ENCODE peak calls at places on chromosome 22, in six cellular contexts. C is H1, E is K562, A is SK-N-SH, P is GM12878, S is HCT116. L is an unnamed sample.

GRCh38 chr22:46958649-46959048 is 196.2 kb downstream of the TBC1D22A start:
- DNase-seq in C (no peak), E (no peak), A (no peak), P (no peak), S (no peak), L (no peak)

GRCh38 chr22:50119768-50120251 is 30.0 kb downstream of the MOV10L1 start:
- DNase-seq in C (no peak), E (no peak), A (no peak), P (no peak), S (no peak), L (no peak)

GRCh38 chr22:19113429-19113828 is 8.8 kb downstream of the DGCR2 start:
- DNase-seq in C (no peak), E (no peak), A (no peak), P (no peak), S (no peak), L (no peak)

GRCh38 chr22:43890901-43891331 is 897 bp downstream of the PNPLA5 start:
- DNase-seq in C (no peak), E (no peak), A (no peak), P (no peak), S (no peak), L (no peak)

GRCh38 chr22:40853961-40854360 is 2.5 kb downstream of the ST13 start:
- DNase-seq in C (no peak), E (no peak), A (peak; percentile 0), P (no peak), S (no peak), L (no peak)

GRCh38 chr22:40485813-40486610 is 115.6 kb downstream of the SGSM3 start:
- DNase-seq in C (no peak), E (no peak), A (no peak), P (no peak), S (no peak), L (no peak)

GRCh38 chr22:18091916-18092526 is 14.2 kb downstream of the PEX26 start:
- DNase-seq in C (no peak), E (no peak), A (no peak), P (no peak), S (no peak), L (no peak)

GRCh38 chr22:18952022-18952421 is 15.9 kb upstream of the PRODH start:
- DNase-seq in C (no peak), E (no peak), A (no peak), P (no peak), S (no peak), L (no peak)

GRCh38 chr22:39776295-39776694 is 117.3 kb downstream of the ENTHD1 start:
- DNase-seq in C (no peak), E (no peak), A (no peak), P (no peak), S (no peak), L (no peak)

GRCh38 chr22:36606114-36606513 is 77.1 kb upstream of the EIF3D start:
- DNase-seq in C (no peak), E (no peak), A (no peak), P (no peak), S (no peak), L (no peak)

GRCh38 chr22:16915711-16916110 is 90.5 kb upstream of the XKR3 start:
- DNase-seq in C (no peak), E (no peak), A (no peak), P (no peak), S (no peak), L (no peak)

GRCh38 chr22:25237503-25237902 is 18.1 kb downstream of the CRYBB2 start:
- DNase-seq in C (no peak), E (no peak), A (no peak), P (no peak), S (no peak), L (no peak)

GRCh38 chr22:26330971-26331625 is 98.0 kb upstream of the ASPHD2 start:
- DNase-seq in C (peak; percentile 29), E (peak; percentile 88), A (peak; percentile 81), P (peak; percentile 7), S (peak; percentile 63), L (peak; percentile 78)
- TF ChIP-seq JUND in C (no peak), E (no peak), A (no peak), P (no peak), S (no peak), L (no peak)

DNA sequence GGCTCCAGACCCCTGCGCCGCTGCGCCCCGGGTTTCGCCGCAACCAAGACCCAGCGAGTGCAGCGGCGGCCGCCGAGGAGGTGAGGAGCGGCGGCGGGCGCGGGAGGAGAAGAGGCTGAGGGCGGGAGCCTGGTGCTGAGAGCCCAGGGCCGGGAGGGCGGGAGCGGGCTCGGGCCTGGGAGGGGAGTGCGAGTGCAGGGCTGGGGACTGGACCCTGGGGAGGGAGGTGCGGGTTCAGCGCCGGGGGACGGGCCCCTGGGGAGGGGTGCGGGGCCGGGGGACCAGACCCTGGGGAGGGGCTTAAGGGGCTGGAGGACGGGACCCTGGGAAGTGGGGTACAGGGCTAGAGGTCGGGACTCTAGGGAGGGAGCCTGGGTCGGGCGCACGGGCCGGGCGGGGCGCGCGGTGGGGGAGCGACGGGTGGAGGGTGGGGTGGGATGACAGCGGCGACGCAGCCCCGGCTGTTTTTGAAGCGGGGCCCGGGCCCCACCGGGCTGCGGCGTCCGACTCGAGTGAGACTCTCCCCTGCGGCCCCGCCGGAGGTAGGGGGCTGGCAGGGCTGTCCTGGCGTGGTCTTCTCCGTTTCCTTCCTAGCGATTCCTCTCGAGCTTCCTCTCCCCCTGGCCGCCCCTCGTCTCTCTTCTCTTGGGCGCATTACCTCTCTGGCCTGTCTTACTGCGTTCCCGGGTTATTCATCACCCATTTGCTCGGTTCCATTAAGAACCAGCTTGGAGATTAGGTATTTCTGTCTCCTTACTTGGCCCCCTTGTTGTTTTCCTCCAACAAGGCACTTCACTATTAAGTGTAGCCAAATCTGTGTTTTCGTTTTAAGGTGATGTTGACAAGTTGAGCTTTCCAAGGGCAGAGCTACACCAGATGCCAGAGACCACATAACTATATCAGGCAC is 745 bp downstream of the NUP50 start:
- DNase-seq in C (no peak), E (peak; percentile 64), A (peak; percentile 79), P (no peak), S (no peak), L (no peak)
- TF ChIP-seq JUND in C (no peak), E (no peak), A (no peak), P (no peak), S (no peak), L (no peak)

DNA sequence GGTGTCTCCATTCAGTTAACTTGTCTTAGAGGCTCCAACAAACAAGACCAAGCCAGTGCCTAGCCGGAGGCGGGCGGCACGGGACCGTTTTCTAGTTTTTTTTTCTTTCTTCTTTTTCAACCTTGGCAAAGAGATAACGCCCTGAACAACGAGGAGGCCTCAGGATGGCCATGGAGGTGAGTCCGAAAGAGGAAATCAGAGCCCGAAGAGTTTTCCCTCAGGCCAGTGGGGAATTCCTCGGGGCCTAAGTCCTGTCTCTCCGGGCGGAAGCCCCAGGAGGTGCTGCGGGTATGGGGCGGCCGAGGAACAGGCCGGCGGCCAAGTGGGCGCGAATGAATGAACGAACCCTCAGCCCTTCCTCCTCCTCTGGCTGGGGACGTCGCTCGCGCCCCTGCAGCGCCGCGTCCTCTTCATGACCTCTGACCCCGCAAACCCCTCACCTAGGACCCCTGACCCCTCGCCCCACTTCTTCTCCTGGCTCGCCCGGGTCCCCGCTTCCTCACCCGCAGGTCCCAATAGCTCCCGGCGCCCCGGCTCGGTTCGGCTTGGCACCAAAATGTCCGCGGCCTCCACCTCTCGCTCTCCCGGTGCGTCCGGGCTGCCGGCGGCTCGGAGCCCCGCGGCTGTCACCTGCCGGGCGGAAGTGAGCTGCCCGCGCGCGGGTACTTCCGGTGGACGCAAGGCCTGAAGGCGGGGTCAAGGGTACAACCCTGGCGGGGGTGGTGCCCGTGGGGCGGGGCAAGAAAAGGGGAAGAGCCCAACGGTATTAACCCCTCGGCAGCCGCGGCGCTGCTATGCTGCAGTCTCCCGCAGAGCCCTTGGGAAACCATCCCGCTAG is at the start of gene AP1B1:
- DNase-seq in C (peak; percentile 82), E (peak; percentile 94), A (peak; percentile 98), P (peak; percentile 69), S (peak; percentile 87), L (peak; percentile 70)
- TF ChIP-seq JUND in C (no peak), E (peak; percentile 7), A (no peak), P (peak; percentile 16), S (no peak), L (no peak)

DNA sequence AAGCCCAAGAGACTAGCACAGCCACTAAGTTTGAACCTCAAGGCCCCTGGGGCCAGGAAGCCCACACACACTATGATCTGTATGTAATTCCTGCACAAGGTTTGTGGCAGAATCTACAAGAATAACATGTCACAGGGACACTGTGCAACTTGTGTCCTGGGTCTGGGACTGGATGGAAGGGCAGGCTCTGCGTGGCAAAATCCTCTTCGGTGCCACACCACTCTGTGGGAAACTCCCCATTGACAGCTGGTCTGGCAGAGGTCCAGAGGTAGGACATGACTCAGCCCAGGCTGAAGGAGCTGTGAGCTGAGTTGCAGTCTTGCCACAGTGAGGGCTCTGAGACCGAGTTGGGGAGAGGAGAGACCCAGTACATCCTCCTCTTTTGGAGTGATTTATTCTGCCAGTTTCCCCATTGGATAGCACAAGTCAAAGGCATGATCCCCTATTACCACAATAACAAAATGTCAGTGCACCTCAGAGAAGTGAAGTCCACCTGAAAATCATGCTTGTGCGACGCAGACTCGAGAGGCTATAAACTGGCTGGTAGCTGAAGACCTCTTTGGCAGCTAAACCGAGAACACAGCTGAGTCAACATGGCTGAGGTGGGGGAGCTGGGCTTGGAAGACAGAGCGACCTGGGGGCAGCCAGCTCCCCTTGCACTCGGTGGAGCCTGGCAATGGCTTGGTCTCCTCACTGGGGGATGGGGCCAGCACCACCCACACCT is 23.3 kb upstream of the SERPIND1 start:
- DNase-seq in C (no peak), E (no peak), A (no peak), P (peak; percentile 59), S (no peak), L (no peak)
- TF ChIP-seq JUND in C (no peak), E (peak; percentile 92), A (peak; percentile 30), P (no peak), S (no peak), L (no peak)

GRCh38 chr22:45452565-45453449 is 39.3 kb downstream of the RIBC2 start:
- DNase-seq in C (no peak), E (no peak), A (no peak), P (no peak), S (no peak), L (no peak)
- TF ChIP-seq JUND in C (no peak), E (no peak), A (peak; percentile 57), P (no peak), S (no peak), L (no peak)

DNA sequence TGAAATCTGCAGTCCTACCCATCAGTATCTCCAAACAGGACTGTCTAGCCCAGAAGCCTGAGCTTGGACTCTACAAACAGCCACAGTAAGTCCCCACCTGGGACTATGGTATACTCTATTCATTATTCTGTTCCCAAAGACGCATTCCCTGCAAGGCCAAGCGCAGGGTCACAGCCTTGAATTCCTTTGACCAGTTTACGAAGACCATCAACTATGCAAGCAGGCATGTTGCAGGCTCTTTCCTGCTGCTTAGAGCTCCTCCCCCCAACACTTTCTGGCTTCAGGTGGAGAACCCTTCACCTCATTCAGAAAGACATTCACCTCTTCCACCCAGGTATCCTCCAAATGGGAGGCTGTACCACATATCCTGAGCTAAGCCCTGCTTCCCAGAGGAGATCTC is 62.5 kb downstream of the TIMP3 start:
- DNase-seq in C (no peak), E (no peak), A (no peak), P (no peak), S (no peak), L (no peak)
- TF ChIP-seq JUND in C (no peak), E (no peak), A (no peak), P (no peak), S (no peak), L (no peak)

L was measured in T47D.